ENCODE peak calls at places on chromosomes 7 and 10, in eight cellular contexts. K is prostate gland; W is lower lobe of right lung; U is WERI-Rb-1; P is esophagus squamous epithelium; H is A673; S is lung; Y is CD4-positive, alpha-beta T cell. Z is an unnamed sample.

GRCh38 chr7:84232653-84233052 is 38.1 kb upstream of the SEMA3A start:
- DNase-seq in K (no peak), W (no peak), U (no peak), P (no peak), H (no peak), S (no peak), Y (no peak), Z (no peak)

GRCh38 chr10:120684211-120684610 is 167.0 kb upstream of the WDR11 start:
- DNase-seq in K (no peak), W (no peak), U (no peak), P (no peak), H (no peak), S (no peak), Y (no peak), Z (no peak)

GRCh38 chr10:44334621-44335184 is 50.2 kb downstream of the CXCL12 start:
- DNase-seq in K (no peak), W (no peak), U (no peak), P (no peak), H (no peak), S (no peak), Y (no peak), Z (no peak)

GRCh38 chr10:11547111-11547625 is 64.3 kb downstream of the USP6NL start:
- DNase-seq in K (no peak), W (no peak), U (no peak), P (no peak), H (peak; percentile 96), S (no peak), Y (no peak), Z (no peak)

GRCh38 chr10:103265712-103266329 is 11.1 kb upstream of the INA start:
- DNase-seq in K (peak; percentile 54), W (no peak), U (no peak), P (no peak), H (peak; percentile 75), S (peak; percentile 56), Y (peak; percentile 16), Z (peak; percentile 68)

GRCh38 chr10:101001225-101002035 is 1.8 kb downstream of the LZTS2 start:
- DNase-seq in K (peak; percentile 58), W (peak; percentile 76), U (peak; percentile 70), P (no peak), H (no peak), S (peak; percentile 76), Y (no peak), Z (peak; percentile 97)

GRCh38 chr10:80324086-80324485 is 32.5 kb downstream of the DYDC1 start:
- DNase-seq in K (no peak), W (no peak), U (no peak), P (no peak), H (peak; percentile 80), S (no peak), Y (no peak), Z (no peak)

GRCh38 chr10:5297466-5297865 is 67.3 kb upstream of the UCN3 start:
- DNase-seq in K (no peak), W (peak; percentile 73), U (no peak), P (no peak), H (peak; percentile 29), S (peak; percentile 56), Y (no peak), Z (no peak)

GRCh38 chr7:106010331-106010730 is 47.3 kb downstream of the CDHR3 start:
- DNase-seq in K (no peak), W (no peak), U (no peak), P (no peak), H (no peak), S (no peak), Y (no peak), Z (no peak)

DNA sequence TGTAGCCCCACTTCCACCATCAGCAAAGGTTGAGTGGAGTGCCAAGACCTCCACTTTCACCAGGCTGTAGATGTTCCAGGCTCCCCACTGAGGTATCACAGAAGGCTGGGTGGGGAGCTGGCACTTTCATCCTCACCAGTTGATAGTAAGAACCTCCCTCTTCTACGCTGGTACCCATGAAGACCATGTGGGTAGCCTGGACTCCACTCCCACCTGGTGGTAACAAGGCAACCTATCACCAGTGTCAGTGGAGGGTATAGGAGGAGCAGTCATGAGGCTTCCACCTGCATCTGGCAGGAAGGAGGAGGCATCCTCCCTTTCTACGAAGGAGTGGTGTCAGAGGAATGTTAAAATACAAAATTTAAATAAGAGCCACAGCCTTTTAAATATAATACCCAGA is 4.4 kb downstream of the SMIM30 start:
- DNase-seq in K (no peak), W (no peak), U (peak; percentile 27), P (no peak), H (no peak), S (no peak), Y (no peak), Z (no peak)
- TF ChIP-seq CTCF in K (no peak), W (no peak), U (peak; percentile 31), P (no peak), H (peak; percentile 19), S (no peak), Y (no peak), Z (no peak)

GRCh38 chr7:113118074-113118959 is at the start of gene SMIM30:
- DNase-seq in K (peak; percentile 94), W (peak; percentile 95), U (peak; percentile 92), P (peak; percentile 77), H (peak; percentile 95), S (peak; percentile 91), Y (peak; percentile 87), Z (peak; percentile 97)
- H3K27ac ChIP-seq in K (peak within 1 kb of the TSS; percentile 52), W (peak within 1 kb of the TSS; percentile 75), U (peak within 1 kb of the TSS; percentile 71), P (peak within 1 kb of the TSS; percentile 60), H (peak within 1 kb of the TSS; percentile 55), S (no peak within 1 kb of the TSS), Y (peak within 1 kb of the TSS; percentile 49), Z (peak within 1 kb of the TSS; percentile 56)

GRCh38 chr10:82150123-82150900 is 275.3 kb downstream of the NRG3 start:
- DNase-seq in K (no peak), W (peak; percentile 56), U (peak; percentile 79), P (no peak), H (peak; percentile 0), S (peak; percentile 38), Y (no peak), Z (no peak)
- TF ChIP-seq CTCF in K (no peak), W (peak; percentile 32), U (peak; percentile 87), P (no peak), H (peak; percentile 14), S (no peak), Y (no peak), Z (no peak)

DNA sequence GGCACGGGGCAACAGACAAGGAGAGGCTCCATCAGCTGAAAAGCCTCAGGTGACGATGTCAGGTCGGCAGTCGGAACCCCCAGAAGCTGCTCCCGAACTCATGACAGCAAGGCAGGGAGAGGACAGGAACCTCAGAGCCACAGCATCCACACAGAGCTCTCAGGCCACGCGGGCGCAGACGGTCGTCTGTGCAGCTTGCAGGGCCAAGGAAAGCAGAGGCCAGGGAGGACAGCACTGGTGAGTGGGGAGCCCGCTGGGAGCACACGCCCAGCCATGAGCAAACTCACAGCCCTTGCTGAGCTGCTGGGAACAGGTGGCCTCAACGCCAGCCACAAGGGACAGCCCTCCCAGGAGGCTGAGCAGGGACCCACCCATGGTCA is 138.9 kb downstream of the MAD1L1 start:
- DNase-seq in K (no peak), W (no peak), U (no peak), P (no peak), H (no peak), S (no peak), Y (no peak), Z (no peak)
- H3K27ac ChIP-seq in K (no peak overlapping the region), W (no peak overlapping the region), U (no peak overlapping the region), P (no peak overlapping the region), H (no peak overlapping the region), S (no peak overlapping the region), Y (no peak overlapping the region), Z (no peak overlapping the region)

GRCh38 chr10:77974396-77975074 is 48.0 kb upstream of the DLG5 start:
- DNase-seq in K (no peak), W (no peak), U (peak; percentile 61), P (no peak), H (peak; percentile 52), S (no peak), Y (no peak), Z (peak; percentile 67)
- TF ChIP-seq CTCF in K (peak; percentile 29), W (peak; percentile 22), U (peak; percentile 56), P (peak; percentile 17), H (peak; percentile 56), S (no peak), Y (no peak), Z (peak; percentile 19)

GRCh38 chr7:74579800-74580685 is 77.5 kb upstream of the GTF2I start:
- DNase-seq in K (no peak), W (peak; percentile 63), U (no peak), P (no peak), H (no peak), S (peak; percentile 63), Y (no peak), Z (peak; percentile 72)

GRCh38 chr7:74575083-74575803 is 82.3 kb upstream of the GTF2I start:
- DNase-seq in K (peak; percentile 71), W (no peak), U (no peak), P (no peak), H (no peak), S (peak; percentile 63), Y (no peak), Z (no peak)

GRCh38 chr7:74572301-74573090 is 85.0 kb upstream of the GTF2I start:
- DNase-seq in K (peak; percentile 18), W (no peak), U (no peak), P (no peak), H (no peak), S (no peak), Y (no peak), Z (no peak)

GRCh38 chr7:74573499-74573898 is 84.0 kb upstream of the GTF2I start:
- DNase-seq in K (no peak), W (no peak), U (no peak), P (no peak), H (no peak), S (no peak), Y (no peak), Z (no peak)

DNA sequence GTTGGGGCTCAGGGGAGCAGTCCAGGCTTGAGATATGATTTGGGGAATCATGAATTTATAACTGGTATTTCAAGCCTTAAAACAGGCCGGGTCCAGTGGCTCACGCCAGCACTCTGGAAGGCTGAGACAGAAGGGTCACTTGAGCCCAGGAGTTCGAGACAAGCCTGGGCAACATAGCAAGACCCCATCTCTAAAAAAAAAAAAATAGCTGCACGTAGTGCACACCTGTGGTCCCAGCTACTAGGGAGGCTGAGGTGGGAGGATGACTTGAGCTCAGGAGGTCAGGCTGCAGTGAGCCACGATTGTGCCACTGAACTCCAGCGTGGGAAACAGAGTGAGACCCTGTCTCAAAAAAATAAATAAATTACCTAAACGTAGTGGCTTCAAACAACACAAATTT is 81.7 kb upstream of the GTF2I start:
- DNase-seq in K (no peak), W (no peak), U (no peak), P (no peak), H (no peak), S (no peak), Y (no peak), Z (no peak)
- H3K27ac ChIP-seq in K (no peak overlapping the region), W (no peak overlapping the region), U (no peak overlapping the region), P (peak overlapping the region; percentile 74), H (no peak overlapping the region), S (peak overlapping the region; percentile 39), Y (no peak overlapping the region), Z (no peak overlapping the region)

DNA sequence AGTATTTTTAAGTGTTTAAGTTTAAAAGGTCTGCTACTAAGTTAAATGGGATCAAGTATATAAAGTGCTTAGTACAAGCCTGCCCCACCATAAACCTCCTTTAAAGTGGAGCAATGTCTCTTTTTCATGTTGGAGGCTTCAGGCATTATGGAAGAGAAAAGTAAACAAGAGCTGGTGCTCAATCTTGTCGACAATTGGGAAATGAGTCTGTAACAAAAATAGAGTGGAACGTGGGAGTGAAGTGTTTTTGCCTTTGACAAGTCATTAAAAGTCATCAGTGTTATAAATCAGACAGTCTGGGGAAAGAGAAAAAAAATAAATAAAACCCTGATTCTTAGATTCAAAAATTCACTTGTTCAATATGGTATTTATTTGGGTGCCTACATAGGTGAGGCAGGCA is 44.7 kb downstream of the DNAJC12 start:
- DNase-seq in K (no peak), W (no peak), U (no peak), P (no peak), H (no peak), S (no peak), Y (no peak), Z (no peak)
- TF ChIP-seq CTCF in K (no peak), W (no peak), U (no peak), P (no peak), H (no peak), S (no peak), Y (no peak), Z (no peak)

Z was measured in ascending aorta.